ENCODE peak calls at places on chromosome 12, in five cellular contexts. H, W, C, A and Y are unnamed samples.

GRCh38 chr12:103779410-103780092 is 61.5 kb downstream of the NT5DC3 start:
- DNase-seq in H (no peak), W (no peak), C (no peak), A (no peak), Y (no peak)

GRCh38 chr12:109763201-109763841 is 49.7 kb downstream of the FAM222A start:
- DNase-seq in H (no peak), W (peak; percentile 69), C (peak; percentile 32), A (peak; percentile 42), Y (peak; percentile 3)

GRCh38 chr12:92654929-92655328 is 47.9 kb upstream of the PLEKHG7 start:
- DNase-seq in H (no peak), W (peak; percentile 41), C (no peak), A (no peak), Y (no peak)

GRCh38 chr12:12209675-12210074 is 57.2 kb downstream of the LRP6 start:
- DNase-seq in H (no peak), W (no peak), C (no peak), A (no peak), Y (no peak)

GRCh38 chr12:106919910-106920544 is 35.7 kb upstream of the TMEM263 start:
- DNase-seq in H (peak; percentile 54), W (peak; percentile 44), C (peak; percentile 36), A (peak; percentile 33), Y (no peak)

GRCh38 chr12:131020326-131020725 is 66.6 kb downstream of the ADGRD1 start:
- DNase-seq in H (no peak), W (no peak), C (no peak), A (no peak), Y (no peak)

GRCh38 chr12:56104815-56105476 is 587 bp downstream of the PA2G4 start:
- DNase-seq in H (peak; percentile 57), W (no peak), C (peak; percentile 27), A (no peak), Y (no peak)

GRCh38 chr12:70334742-70335141 is 31.3 kb upstream of the KCNMB4 start:
- DNase-seq in H (no peak), W (no peak), C (no peak), A (no peak), Y (no peak)

GRCh38 chr12:91138337-91138905 is 27.1 kb upstream of the LUM start:
- DNase-seq in H (peak; percentile 12), W (no peak), C (peak; percentile 83), A (peak; percentile 67), Y (no peak)

GRCh38 chr12:9064201-9064814 is 51.4 kb downstream of the A2M start:
- DNase-seq in H (peak; percentile 86), W (peak; percentile 20), C (peak; percentile 35), A (no peak), Y (no peak)
- TF ChIP-seq CTCF in H (peak; percentile 31), W (peak; percentile 4), C (peak; percentile 34), A (peak; percentile 11), Y (peak; percentile 54)

GRCh38 chr12:27974735-27975221 is 2.2 kb upstream of the PTHLH start:
- DNase-seq in H (peak; percentile 27), W (no peak), C (no peak), A (no peak), Y (no peak)
- H3K4me3 ChIP-seq in H (peak overlapping the region; percentile 33), W (peak overlapping the region; percentile 20), C (peak overlapping the region; percentile 37), A (peak overlapping the region; percentile 35), Y (peak overlapping the region; percentile 38)

GRCh38 chr12:122117979-122118378 is 39.4 kb downstream of the MLXIP start:
- DNase-seq in H (no peak), W (no peak), C (no peak), A (no peak), Y (no peak)

GRCh38 chr12:122121341-122122192 is 43.0 kb downstream of the MLXIP start:
- DNase-seq in H (no peak), W (no peak), C (no peak), A (no peak), Y (no peak)

GRCh38 chr12:122111070-122111750 is 32.7 kb downstream of the MLXIP start:
- DNase-seq in H (no peak), W (no peak), C (no peak), A (no peak), Y (no peak)

GRCh38 chr12:122116707-122117535 is 38.4 kb downstream of the MLXIP start:
- DNase-seq in H (no peak), W (no peak), C (no peak), A (no peak), Y (no peak)
- TF ChIP-seq CTCF in H (peak; percentile 8), W (no peak), C (peak; percentile 26), A (no peak), Y (no peak)

DNA sequence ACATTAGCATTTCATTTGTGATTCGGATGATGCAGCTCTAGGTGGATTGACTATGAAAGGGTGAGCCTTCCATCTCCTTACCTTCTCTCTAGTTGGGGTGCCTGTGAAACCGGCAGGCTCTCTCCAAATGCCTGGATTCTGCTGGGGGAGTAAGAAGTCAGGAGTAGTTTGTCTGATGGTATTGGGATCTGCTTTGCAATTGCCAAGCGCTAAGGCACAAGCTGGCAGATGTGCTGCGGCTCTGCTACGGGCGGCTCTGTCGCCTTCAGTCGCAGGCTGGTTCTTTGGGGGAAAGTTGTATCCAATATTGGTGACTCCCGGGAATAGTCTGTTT is 2.4 kb downstream of the RMST start:
- DNase-seq in H (no peak), W (no peak), C (no peak), A (no peak), Y (no peak)
- H3K4me3 ChIP-seq in H (no peak overlapping the region), W (no peak overlapping the region), C (no peak overlapping the region), A (no peak overlapping the region), Y (no peak overlapping the region)

GRCh38 chr12:57896437-57897201 is 44.7 kb upstream of the ATP23 start:
- DNase-seq in H (peak; percentile 82), W (peak; percentile 48), C (peak; percentile 69), A (no peak), Y (no peak)
- TF ChIP-seq CTCF in H (peak; percentile 42), W (peak; percentile 36), C (peak; percentile 34), A (no peak), Y (peak; percentile 37)

GRCh38 chr12:123936956-123937706 is 35.5 kb downstream of the CCDC92 start:
- DNase-seq in H (no peak), W (no peak), C (no peak), A (no peak), Y (no peak)

GRCh38 chr12:123936471-123936870 is 36.2 kb downstream of the CCDC92 start:
- DNase-seq in H (no peak), W (no peak), C (no peak), A (no peak), Y (no peak)

GRCh38 chr12:123935956-123936355 is 36.7 kb downstream of the CCDC92 start:
- DNase-seq in H (no peak), W (no peak), C (no peak), A (no peak), Y (no peak)

GRCh38 chr12:123938679-123939480 is 33.8 kb downstream of the CCDC92 start:
- DNase-seq in H (peak; percentile 70), W (no peak), C (peak; percentile 46), A (no peak), Y (no peak)

DNA sequence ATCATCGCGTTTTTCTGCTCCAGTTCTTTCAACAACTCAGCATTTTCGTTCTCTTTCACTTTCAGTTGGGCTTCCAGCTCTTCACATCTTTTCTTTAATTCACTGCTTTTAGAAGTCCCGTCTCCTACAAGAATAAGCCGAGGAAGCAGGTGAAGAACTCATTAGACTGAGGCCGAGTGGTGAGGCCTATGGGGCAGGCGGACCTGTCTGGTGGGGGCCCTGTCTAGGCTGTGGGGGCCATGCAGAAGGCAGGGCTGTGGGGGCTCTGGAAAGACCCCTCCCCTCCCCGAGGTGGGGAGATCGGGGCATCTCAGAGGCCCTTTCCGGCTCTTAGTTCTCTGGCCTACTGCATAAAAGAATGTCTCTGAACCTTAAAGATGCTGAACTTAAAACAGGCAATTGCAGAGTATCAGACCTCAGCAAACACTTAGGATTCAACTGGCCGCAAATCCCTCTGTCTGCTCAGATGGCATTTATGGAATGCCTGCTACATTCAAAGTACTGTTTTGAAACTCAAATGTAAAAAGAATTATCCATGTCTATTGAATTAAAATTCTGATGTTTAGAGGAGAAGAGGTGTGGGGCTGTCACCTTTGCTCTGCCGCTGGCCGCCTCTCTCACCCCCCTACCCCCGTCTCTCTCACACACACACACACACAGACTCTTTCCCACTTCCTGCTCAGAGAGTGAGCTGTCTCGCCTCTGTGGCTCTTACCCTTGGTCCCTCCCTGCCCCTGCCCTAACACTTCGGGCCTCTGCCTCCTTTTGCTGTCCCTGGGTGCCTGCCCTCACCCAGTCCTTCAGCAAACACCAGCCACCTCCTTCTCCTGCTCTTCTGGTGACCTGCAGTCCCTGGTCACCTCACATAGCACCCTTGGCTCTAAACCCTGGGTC is 34.7 kb downstream of the CCDC92 start:
- DNase-seq in H (no peak), W (no peak), C (no peak), A (no peak), Y (peak; percentile 27)
- H3K4me3 ChIP-seq in H (no peak overlapping the region), W (no peak overlapping the region), C (no peak overlapping the region), A (no peak overlapping the region), Y (no peak overlapping the region)

GRCh38 chr12:116277393-116278258 is at the start of gene MED13L:
- DNase-seq in H (peak; percentile 99), W (peak; percentile 85), C (peak; percentile 90), A (no peak), Y (no peak)
- TF ChIP-seq CTCF in H (peak; percentile 30), W (no peak), C (no peak), A (no peak), Y (no peak)

GRCh38 chr12:53696655-53697321 is 20.9 kb upstream of the ATP5MC2 start:
- DNase-seq in H (no peak), W (no peak), C (no peak), A (no peak), Y (no peak)

GRCh38 chr12:53695148-53696138 is 19.6 kb upstream of the ATP5MC2 start:
- DNase-seq in H (peak; percentile 48), W (peak; percentile 54), C (peak; percentile 25), A (no peak), Y (no peak)

GRCh38 chr12:53698948-53699672 is 23.2 kb upstream of the ATP5MC2 start:
- DNase-seq in H (no peak), W (no peak), C (no peak), A (no peak), Y (no peak)

GRCh38 chr12:53694746-53695145 is 18.9 kb upstream of the ATP5MC2 start:
- DNase-seq in H (no peak), W (no peak), C (no peak), A (no peak), Y (no peak)

GRCh38 chr12:53696285-53696654 is 20.4 kb upstream of the ATP5MC2 start:
- DNase-seq in H (peak; percentile 84), W (peak; percentile 59), C (peak; percentile 80), A (peak; percentile 50), Y (peak; percentile 76)
- H3K4me3 ChIP-seq in H (no peak overlapping the region), W (no peak overlapping the region), C (no peak overlapping the region), A (no peak overlapping the region), Y (peak overlapping the region; percentile 27)

GRCh38 chr12:71639341-71639760 is 24.3 kb downstream of the ZFC3H1 start:
- DNase-seq in H (peak; percentile 10), W (no peak), C (peak; percentile 43), A (peak; percentile 10), Y (no peak)
- TF ChIP-seq CTCF in H (peak; percentile 37), W (no peak), C (peak; percentile 58), A (peak; percentile 17), Y (peak; percentile 15)

GRCh38 chr12:85278598-85279448 is 1.2 kb upstream of the ALX1 start:
- DNase-seq in H (no peak), W (no peak), C (no peak), A (no peak), Y (no peak)
- H3K4me3 ChIP-seq in H (no peak overlapping the region), W (no peak overlapping the region), C (no peak overlapping the region), A (no peak overlapping the region), Y (peak overlapping the region; percentile 62)